ENCODE peak calls at places on chromosomes 6 and 20, in nine cellular contexts. B is CD4-positive, alpha-beta T cell; I is stomach; J is endothelial cell; F is sigmoid colon; Z is progenitor cell of endocrine pancreas; R is AG10803; T is GM12865; U is H1. O is an unnamed sample.

GRCh38 chr6:158049055-158050028 is 67.7 kb downstream of the SYNJ2 start:
- DNase-seq in B (no peak), I (no peak), J (no peak), F (peak), Z (no peak), R (no peak), T (no peak), U (no peak), O (no peak)

GRCh38 chr6:28266563-28266961 is 381 bp upstream of the ZSCAN26 start:
- DNase-seq in B (no peak), I (no peak), J (no peak), F (no peak), Z (no peak), R (no peak), T (no peak), U (no peak), O (no peak)

GRCh38 chr6:31175961-31176360 is 5.5 kb upstream of the POU5F1 start:
- DNase-seq in B (no peak), I (no peak), J (no peak), F (no peak), Z (no peak), R (peak), T (no peak), U (no peak), O (no peak)

GRCh38 chr6:43515808-43516207 is 918 bp downstream of the YIPF3 start:
- DNase-seq in B (no peak), I (no peak), J (no peak), F (no peak), Z (no peak), R (no peak), T (no peak), U (no peak), O (no peak)

GRCh38 chr20:35604444-35604750 is 11.2 kb upstream of the SPAG4 start:
- DNase-seq in B (no peak), I (peak), J (peak), F (peak), Z (no peak), R (no peak), T (peak), U (no peak), O (no peak)

GRCh38 chr6:11043961-11044711 is at the start of gene ELOVL2:
- DNase-seq in B (no peak), I (no peak), J (peak), F (no peak), Z (peak), R (peak), T (peak), U (no peak), O (peak)

GRCh38 chr20:17863577-17864292 is 104.9 kb downstream of the SNX5 start:
- DNase-seq in B (no peak), I (peak), J (no peak), F (no peak), Z (no peak), R (no peak), T (no peak), U (no peak), O (no peak)

GRCh38 chr6:152595507-152595906 is 41.7 kb downstream of the SYNE1 start:
- DNase-seq in B (no peak), I (no peak), J (no peak), F (no peak), Z (no peak), R (peak), T (peak), U (no peak), O (no peak)

GRCh38 chr6:140736227-140736626 is 1361.8 kb upstream of the CITED2 start:
- DNase-seq in B (no peak), I (no peak), J (no peak), F (no peak), Z (no peak), R (peak), T (no peak), U (no peak), O (no peak)

GRCh38 chr6:118791499-118791898 is 102.5 kb upstream of the ASF1A start:
- DNase-seq in B (no peak), I (no peak), J (no peak), F (no peak), Z (no peak), R (no peak), T (no peak), U (no peak), O (no peak)

GRCh38 chr20:62642666-62643520 is 590 bp downstream of the SLCO4A1 start:
- DNase-seq in B (peak), I (peak), J (no peak), F (no peak), Z (peak), R (no peak), T (peak), U (no peak), O (peak)

GRCh38 chr20:8722277-8722928 is 346.5 kb upstream of the PLCB4 start:
- DNase-seq in B (no peak), I (no peak), J (peak), F (no peak), Z (no peak), R (peak), T (peak), U (no peak), O (no peak)

GRCh38 chr6:4607026-4607704 is 169.0 kb upstream of the CDYL start:
- DNase-seq in B (no peak), I (no peak), J (no peak), F (no peak), Z (no peak), R (peak), T (peak), U (no peak), O (no peak)

GRCh38 chr6:106300020-106300772 is 25.4 kb downstream of the ATG5 start:
- DNase-seq in B (no peak), I (no peak), J (no peak), F (no peak), Z (no peak), R (no peak), T (no peak), U (no peak), O (no peak)

DNA sequence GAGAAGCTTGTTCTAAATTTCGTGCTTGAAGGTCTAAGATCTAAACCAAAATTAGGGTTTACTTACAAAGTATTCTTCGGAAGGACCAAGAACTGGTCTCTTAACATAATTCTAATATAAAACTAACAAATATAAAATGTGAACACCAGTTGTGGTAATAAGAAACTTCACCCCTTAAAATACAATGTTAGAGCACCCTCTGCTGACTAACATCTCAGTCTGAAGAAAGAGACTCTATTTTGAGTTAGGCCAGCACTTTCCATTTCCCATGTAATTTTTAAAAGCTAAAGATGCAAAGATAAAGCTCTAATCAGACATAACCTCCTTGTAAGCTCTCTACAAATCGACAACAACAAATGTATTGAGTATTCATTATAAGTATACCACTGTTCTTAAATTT is 24.6 kb downstream of the ATG5 start:
- DNase-seq in B (no peak), I (no peak), J (no peak), F (no peak), Z (no peak), R (peak), T (peak), U (no peak), O (peak)
- TF ChIP-seq CTCF in B (peak), I (no peak), J (peak), F (peak), Z (peak), R (peak), T (peak), U (no peak), O (peak)

GRCh38 chr6:47734826-47735481 is 36.6 kb downstream of the ADGRF4 start:
- DNase-seq in B (no peak), I (no peak), J (no peak), F (no peak), Z (no peak), R (no peak), T (no peak), U (no peak), O (no peak)

GRCh38 chr6:47737406-47737805 is 39.0 kb downstream of the ADGRF4 start:
- DNase-seq in B (no peak), I (no peak), J (no peak), F (no peak), Z (no peak), R (no peak), T (no peak), U (no peak), O (no peak)

GRCh38 chr6:47729457-47729856 is 31.1 kb downstream of the ADGRF4 start:
- DNase-seq in B (no peak), I (no peak), J (no peak), F (no peak), Z (no peak), R (no peak), T (no peak), U (no peak), O (no peak)

GRCh38 chr6:47736083-47736700 is 37.8 kb downstream of the ADGRF4 start:
- DNase-seq in B (no peak), I (no peak), J (no peak), F (no peak), Z (no peak), R (no peak), T (no peak), U (no peak), O (no peak)

DNA sequence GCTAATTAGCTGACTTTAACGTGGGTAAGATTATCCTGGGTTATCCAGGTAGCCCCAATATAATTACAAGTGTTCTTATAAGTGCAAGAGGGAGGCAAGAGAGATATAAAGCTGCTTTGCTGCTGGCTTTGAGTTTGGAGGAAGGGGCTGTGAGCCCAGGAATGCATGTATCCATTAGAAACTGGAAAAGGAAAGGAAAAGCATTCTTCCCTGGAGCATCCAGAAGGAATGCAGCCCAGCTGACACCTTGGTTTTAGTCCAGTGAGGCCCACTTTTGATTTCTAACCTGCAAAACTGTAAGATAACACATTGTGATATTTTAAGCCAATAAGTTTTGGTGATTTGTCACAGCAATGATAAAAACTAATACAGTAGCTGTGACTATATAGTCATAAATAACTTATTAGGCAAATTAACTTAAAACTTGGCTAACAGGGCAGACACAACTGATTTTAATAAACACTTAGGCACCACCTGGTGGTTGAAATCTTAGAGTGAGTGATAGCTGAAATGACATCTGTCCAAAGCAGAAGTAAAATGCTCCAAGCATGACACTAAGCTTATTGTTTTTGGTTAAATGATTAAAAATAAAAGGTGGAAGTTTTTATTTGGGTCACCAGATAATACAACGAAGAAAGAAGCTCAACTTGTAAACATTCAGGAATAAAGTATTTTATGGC is 35.6 kb downstream of the ADGRF4 start:
- DNase-seq in B (no peak), I (no peak), J (no peak), F (no peak), Z (no peak), R (peak), T (peak), U (no peak), O (peak)
- TF ChIP-seq CTCF in B (no peak), I (no peak), J (peak), F (peak), Z (peak), R (peak), T (peak), U (no peak), O (peak)

GRCh38 chr20:16760431-16761304 is 12.5 kb downstream of the OTOR start:
- DNase-seq in B (no peak), I (peak), J (no peak), F (no peak), Z (no peak), R (no peak), T (no peak), U (no peak), O (no peak)

GRCh38 chr20:16759161-16759523 is 11.0 kb downstream of the OTOR start:
- DNase-seq in B (no peak), I (no peak), J (no peak), F (no peak), Z (no peak), R (no peak), T (no peak), U (no peak), O (no peak)

GRCh38 chr20:16764560-16764959 is 16.4 kb downstream of the OTOR start:
- DNase-seq in B (no peak), I (no peak), J (no peak), F (no peak), Z (no peak), R (no peak), T (no peak), U (no peak), O (no peak)

GRCh38 chr20:16758459-16759160 is 10.5 kb downstream of the OTOR start:
- DNase-seq in B (no peak), I (no peak), J (no peak), F (no peak), Z (no peak), R (no peak), T (no peak), U (no peak), O (no peak)

DNA sequence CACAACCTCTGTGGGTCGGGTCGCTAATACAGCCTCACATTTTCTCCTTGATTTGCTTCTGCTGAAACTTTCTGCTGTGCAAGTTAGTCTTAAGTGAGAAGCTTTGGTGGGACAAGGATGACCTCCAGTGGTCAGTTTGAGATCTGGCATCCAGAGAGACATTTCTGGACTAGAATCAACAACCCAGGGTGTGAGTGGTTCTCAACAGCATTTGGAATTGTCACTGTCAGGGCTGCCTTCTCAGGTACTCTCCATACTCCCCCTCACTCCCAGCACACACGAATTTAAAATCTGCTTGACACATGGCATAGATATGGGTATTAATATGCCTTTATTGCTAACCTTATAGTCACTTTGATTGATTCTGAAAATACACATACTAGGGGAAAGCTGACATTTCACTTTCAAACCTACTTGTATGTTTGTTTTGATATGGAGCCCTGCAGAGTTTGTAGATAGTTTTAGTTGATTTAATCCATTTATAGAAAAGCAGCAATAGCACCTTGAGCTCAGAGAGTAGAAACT is 13.2 kb downstream of the OTOR start:
- DNase-seq in B (peak), I (peak), J (peak), F (no peak), Z (peak), R (peak), T (peak), U (peak), O (peak)
- TF ChIP-seq CTCF in B (peak), I (no peak), J (peak), F (peak), Z (peak), R (peak), T (peak), U (no peak), O (peak)

DNA sequence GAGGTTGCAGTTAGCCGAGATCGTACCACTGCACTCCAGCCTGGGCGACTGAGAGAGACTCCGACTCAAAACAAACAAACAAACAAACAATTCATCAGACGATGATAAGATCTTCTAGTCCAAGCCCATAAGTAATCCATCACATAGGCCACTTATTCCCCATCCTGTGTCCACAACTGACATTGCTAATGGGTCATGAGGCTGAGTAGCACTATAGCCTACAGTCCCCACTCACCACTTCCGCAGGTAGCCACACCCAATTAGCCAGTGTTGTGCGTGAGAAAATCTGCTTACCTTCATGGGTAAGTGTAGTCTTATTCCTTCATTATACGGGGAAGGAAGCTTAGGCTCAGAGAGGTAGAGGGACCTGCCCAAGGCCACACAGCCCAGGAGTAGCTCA is 13.1 kb downstream of the JPH2 start:
- DNase-seq in B (no peak), I (no peak), J (no peak), F (no peak), Z (no peak), R (no peak), T (no peak), U (no peak), O (no peak)
- TF ChIP-seq CTCF in B (no peak), I (no peak), J (no peak), F (no peak), Z (no peak), R (no peak), T (no peak), U (no peak), O (no peak)

DNA sequence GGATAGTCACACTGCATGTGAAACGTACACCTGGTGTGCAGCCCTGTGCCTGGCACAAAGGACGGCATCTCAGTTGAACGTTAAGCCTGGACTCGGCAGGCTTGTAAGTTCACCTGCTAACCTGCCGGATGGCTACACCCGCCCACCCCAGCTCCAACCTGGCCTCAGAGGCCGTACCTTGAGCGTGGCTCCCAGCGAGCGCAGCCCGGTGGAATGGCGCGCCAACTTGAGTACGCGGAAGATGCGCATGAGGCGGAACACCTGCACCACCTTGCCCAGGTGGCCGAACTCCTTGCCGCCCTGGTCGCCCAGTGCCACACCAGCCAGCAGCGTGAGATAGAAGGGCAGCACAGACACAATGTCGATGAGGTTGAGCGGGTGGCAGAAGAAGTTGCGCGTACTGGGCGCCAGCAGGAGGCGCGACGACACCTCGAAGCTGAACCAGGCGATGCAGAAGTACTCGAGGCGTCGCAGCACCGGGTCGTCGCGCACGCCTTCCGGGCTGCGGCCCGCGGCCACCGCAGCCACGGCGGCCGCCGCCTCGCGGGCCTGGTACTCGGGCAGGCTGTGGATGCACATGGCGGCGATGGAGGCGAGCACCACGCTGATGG is 3.3 kb downstream of the KCNS1 start:
- DNase-seq in B (no peak), I (no peak), J (peak), F (no peak), Z (no peak), R (peak), T (peak), U (no peak), O (peak)
- TF ChIP-seq CTCF in B (no peak), I (no peak), J (peak), F (no peak), Z (no peak), R (peak), T (peak), U (peak), O (no peak)

DNA sequence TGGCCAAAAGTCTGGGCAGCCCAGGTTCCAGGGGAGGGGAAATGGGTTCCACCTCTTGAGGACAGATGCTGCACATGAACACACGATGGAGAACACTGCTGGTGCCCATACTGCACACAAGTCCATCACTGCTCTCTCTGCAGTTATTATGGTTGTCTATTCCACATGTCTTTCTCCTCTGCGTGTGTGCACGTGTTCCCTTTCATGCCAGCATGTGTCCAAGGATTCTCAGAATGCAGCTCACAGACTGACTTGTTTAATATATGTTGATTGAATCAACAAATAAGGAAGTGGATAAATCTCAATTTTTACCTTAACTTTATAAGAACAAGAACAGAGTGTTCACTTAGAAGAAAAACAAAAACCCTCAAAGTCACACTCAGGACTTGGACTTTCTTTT is 158.9 kb downstream of the FNDC1 start:
- DNase-seq in B (no peak), I (no peak), J (no peak), F (no peak), Z (no peak), R (no peak), T (no peak), U (no peak), O (no peak)
- TF ChIP-seq CTCF in B (no peak), I (no peak), J (no peak), F (no peak), Z (no peak), R (no peak), T (no peak), U (no peak), O (no peak)

O was measured in GM13976.